ENCODE peak calls at places on chromosomes 7 and 10, in four cellular contexts. One of them, this sample, is unnamed.

GRCh38 chr10:59227136-59227673 is 50.8 kb downstream of the PHYHIPL start:
- DNase-seq in RWPE1: no peak
- DNase-seq in chondrocyte: no peak
- DNase-seq in dorsolateral prefrontal cortex: no peak
- DNase-seq in this sample: no peak

GRCh38 chr7:34928052-34928451 is 109.2 kb downstream of the DPY19L1 start:
- DNase-seq in RWPE1: no peak
- DNase-seq in chondrocyte: no peak
- DNase-seq in dorsolateral prefrontal cortex: peak
- DNase-seq in this sample: peak

GRCh38 chr10:69275444-69275843 is 2.9 kb upstream of the HK1 start:
- DNase-seq in RWPE1: no peak
- DNase-seq in chondrocyte: no peak
- DNase-seq in dorsolateral prefrontal cortex: no peak
- DNase-seq in this sample: no peak

GRCh38 chr10:19505320-19506092 is 310.7 kb upstream of the PLXDC2 start:
- DNase-seq in RWPE1: no peak
- DNase-seq in chondrocyte: no peak
- DNase-seq in dorsolateral prefrontal cortex: no peak
- DNase-seq in this sample: no peak

GRCh38 chr7:2034291-2035201 is 198.2 kb downstream of the MAD1L1 start:
- DNase-seq in RWPE1: no peak
- DNase-seq in chondrocyte: peak
- DNase-seq in dorsolateral prefrontal cortex: no peak
- DNase-seq in this sample: peak

GRCh38 chr10:103698266-103698665 is 157.1 kb downstream of the SH3PXD2A start:
- DNase-seq in RWPE1: no peak
- DNase-seq in chondrocyte: no peak
- DNase-seq in dorsolateral prefrontal cortex: no peak
- DNase-seq in this sample: no peak

GRCh38 chr10:7417807-7418206 is 7.0 kb upstream of the SFMBT2 start:
- DNase-seq in RWPE1: no peak
- DNase-seq in chondrocyte: no peak
- DNase-seq in dorsolateral prefrontal cortex: no peak
- DNase-seq in this sample: no peak

GRCh38 chr10:44752451-44753441 is 158.4 kb upstream of the TMEM72 start:
- DNase-seq in RWPE1: no peak
- DNase-seq in chondrocyte: no peak
- DNase-seq in dorsolateral prefrontal cortex: no peak
- DNase-seq in this sample: no peak

GRCh38 chr7:55019329-55019690 is 493 bp downstream of the EGFR start:
- DNase-seq in RWPE1: peak
- DNase-seq in chondrocyte: peak
- DNase-seq in dorsolateral prefrontal cortex: no peak
- DNase-seq in this sample: peak

GRCh38 chr7:80185571-80185970 is 50.9 kb downstream of the GNAI1 start:
- DNase-seq in RWPE1: no peak
- DNase-seq in chondrocyte: no peak
- DNase-seq in dorsolateral prefrontal cortex: no peak
- DNase-seq in this sample: no peak

GRCh38 chr7:29924684-29925083 is 64.9 kb downstream of the SCRN1 start:
- DNase-seq in RWPE1: no peak
- DNase-seq in chondrocyte: no peak
- DNase-seq in dorsolateral prefrontal cortex: no peak
- DNase-seq in this sample: no peak

GRCh38 chr7:103573479-103574058 is 127.6 kb upstream of the SLC26A5 start:
- DNase-seq in RWPE1: peak
- DNase-seq in chondrocyte: no peak
- DNase-seq in dorsolateral prefrontal cortex: no peak
- DNase-seq in this sample: no peak

GRCh38 chr10:87818505-87819273 is 663 bp upstream of the ATAD1 start:
- DNase-seq in RWPE1: no peak
- DNase-seq in chondrocyte: no peak
- DNase-seq in dorsolateral prefrontal cortex: peak
- DNase-seq in this sample: peak